ENCODE peak calls at places on chromosome 5, in eight cellular contexts. V is mucosa of gallbladder; B is NT2/D1; Y is HuH-7; G is brain microvascular endothelial cell; S is HCT116; M is renal cortical epithelial cell; E is activated CD4-positive, alpha-beta T cell treated with anti-CD3 and anti-CD28 coated beads, Interleukin-2, amount 50 U/mL, for 24 hours. T is an unnamed sample.

GRCh38 chr5:33892419-33893151 is 795 bp upstream of the ADAMTS12 start:
- DNase-seq in V (peak), B (no peak), Y (no peak), G (peak), S (no peak), M (peak), E (no peak), T (no peak)

GRCh38 chr5:2163940-2164490 is 281.3 kb upstream of the IRX4 start:
- DNase-seq in V (no peak), B (no peak), Y (no peak), G (no peak), S (no peak), M (no peak), E (no peak), T (no peak)

GRCh38 chr5:36688722-36689121 is 82.3 kb downstream of the SLC1A3 start:
- DNase-seq in V (no peak), B (no peak), Y (peak), G (no peak), S (peak), M (peak), E (no peak), T (no peak)

GRCh38 chr5:141373673-141374317 is at the start of gene PCDHGA6:
- DNase-seq in V (no peak), B (no peak), Y (no peak), G (no peak), S (no peak), M (peak), E (no peak), T (peak)

GRCh38 chr5:61599370-61600140 is 267.5 kb downstream of the ZSWIM6 start:
- DNase-seq in V (peak), B (no peak), Y (no peak), G (peak), S (no peak), M (peak), E (no peak), T (peak)

GRCh38 chr5:55231476-55232193 is 1.8 kb downstream of the CCNO start:
- DNase-seq in V (no peak), B (no peak), Y (no peak), G (no peak), S (no peak), M (no peak), E (no peak), T (peak)

GRCh38 chr5:114311943-114312342 is 49.9 kb upstream of the KCNN2 start:
- DNase-seq in V (no peak), B (peak), Y (no peak), G (no peak), S (no peak), M (no peak), E (no peak), T (peak)

GRCh38 chr5:122385286-122385685 is 73.2 kb downstream of the SNCAIP start:
- DNase-seq in V (no peak), B (no peak), Y (no peak), G (no peak), S (no peak), M (no peak), E (no peak), T (peak)

GRCh38 chr5:159410480-159410879 is 80.2 kb upstream of the IL12B start:
- DNase-seq in V (no peak), B (no peak), Y (no peak), G (no peak), S (no peak), M (peak), E (no peak), T (no peak)

GRCh38 chr5:10324519-10325370 is 17.0 kb upstream of the CMBL start:
- DNase-seq in V (no peak), B (no peak), Y (no peak), G (no peak), S (no peak), M (no peak), E (no peak), T (no peak)

GRCh38 chr5:83555263-83555662 is 83.7 kb downstream of the VCAN start:
- DNase-seq in V (no peak), B (no peak), Y (no peak), G (no peak), S (no peak), M (no peak), E (no peak), T (no peak)

GRCh38 chr5:134115806-134116175 is 1.3 kb downstream of the TCF7 start:
- DNase-seq in V (no peak), B (no peak), Y (no peak), G (no peak), S (no peak), M (no peak), E (no peak), T (no peak)

GRCh38 chr5:76402251-76402879 is 720 bp upstream of the IQGAP2 start:
- DNase-seq in V (peak), B (no peak), Y (peak), G (no peak), S (no peak), M (peak), E (peak), T (peak)

GRCh38 chr5:142109356-142110045 is 922 bp downstream of the NDFIP1 start:
- DNase-seq in V (no peak), B (no peak), Y (no peak), G (peak), S (no peak), M (no peak), E (no peak), T (peak)

GRCh38 chr5:50325237-50325832 is 115.8 kb downstream of the EMB start:
- DNase-seq in V (no peak), B (no peak), Y (no peak), G (peak), S (peak), M (peak), E (no peak), T (no peak)

GRCh38 chr5:83548556-83548955 is 77.0 kb downstream of the VCAN start:
- DNase-seq in V (no peak), B (no peak), Y (no peak), G (no peak), S (no peak), M (peak), E (no peak), T (no peak)

GRCh38 chr5:73327908-73328455 is 120.6 kb downstream of the FOXD1 start:
- DNase-seq in V (no peak), B (no peak), Y (no peak), G (peak), S (peak), M (peak), E (no peak), T (no peak)

GRCh38 chr5:139177809-139178581 is 20.2 kb downstream of the SIL1 start:
- DNase-seq in V (no peak), B (no peak), Y (no peak), G (no peak), S (no peak), M (no peak), E (no peak), T (peak)

GRCh38 chr5:145446412-145446811 is 388.7 kb downstream of the PRELID2 start:
- DNase-seq in V (no peak), B (no peak), Y (no peak), G (no peak), S (no peak), M (no peak), E (no peak), T (no peak)

GRCh38 chr5:75721573-75721972 is 4.3 kb upstream of the POC5 start:
- DNase-seq in V (no peak), B (no peak), Y (no peak), G (no peak), S (no peak), M (no peak), E (no peak), T (no peak)